ENCODE peak calls at places on chromosomes 2 and 18, in ten cellular contexts. One of them, this sample, is unnamed.

GRCh38 chr2:96540136-96540535 is 3.6 kb downstream of the ARID5A start:
- DNase-seq in RPMI7951: peak; percentile 93
- DNase-seq in SK-MEL-5: no peak
- DNase-seq in stimulated activated CD4-positive, alpha-beta T cell treated with anti-CD3 and anti-CD28 coated beads, Interleukin-1b, Interleukin-23, amount 100 ng/mL, for 24 hours: no peak
- DNase-seq in M059J: peak; percentile 88
- DNase-seq in IMR-90: peak; percentile 59
- DNase-seq in HTR-8/SVneo: peak; percentile 79
- DNase-seq in fibroblast of the aortic adventitia: peak; percentile 41
- DNase-seq in SHP77: no peak
- DNase-seq in WTC11: no peak
- DNase-seq in this sample: no peak

GRCh38 chr2:218830526-218831306 is 887 bp downstream of the PRKAG3 start:
- DNase-seq in HTR-8/SVneo: no peak
- DNase-seq in SHP77: no peak
- DNase-seq in M059J: no peak
- DNase-seq in IMR-90: no peak
- DNase-seq in WTC11: no peak
- DNase-seq in stimulated activated CD4-positive, alpha-beta T cell treated with anti-CD3 and anti-CD28 coated beads, Interleukin-1b, Interleukin-23, amount 100 ng/mL, for 24 hours: no peak
- DNase-seq in RPMI7951: no peak
- DNase-seq in fibroblast of the aortic adventitia: no peak
- DNase-seq in SK-MEL-5: no peak
- DNase-seq in this sample: no peak

GRCh38 chr2:7068447-7068846 is 151.2 kb downstream of the RNF144A start:
- DNase-seq in IMR-90: no peak
- DNase-seq in SK-MEL-5: no peak
- DNase-seq in SHP77: no peak
- DNase-seq in M059J: no peak
- DNase-seq in fibroblast of the aortic adventitia: no peak
- DNase-seq in HTR-8/SVneo: no peak
- DNase-seq in WTC11: no peak
- DNase-seq in RPMI7951: no peak
- DNase-seq in stimulated activated CD4-positive, alpha-beta T cell treated with anti-CD3 and anti-CD28 coated beads, Interleukin-1b, Interleukin-23, amount 100 ng/mL, for 24 hours: no peak
- DNase-seq in this sample: no peak

GRCh38 chr2:230160112-230160660 is 59.6 kb downstream of the SP110 start:
- DNase-seq in fibroblast of the aortic adventitia: peak; percentile 67
- DNase-seq in M059J: peak; percentile 49
- DNase-seq in IMR-90: peak; percentile 47
- DNase-seq in WTC11: peak; percentile 55
- DNase-seq in HTR-8/SVneo: peak; percentile 71
- DNase-seq in stimulated activated CD4-positive, alpha-beta T cell treated with anti-CD3 and anti-CD28 coated beads, Interleukin-1b, Interleukin-23, amount 100 ng/mL, for 24 hours: peak; percentile 21
- DNase-seq in SK-MEL-5: peak; percentile 67
- DNase-seq in SHP77: peak; percentile 17
- DNase-seq in RPMI7951: peak; percentile 52
- DNase-seq in this sample: peak; percentile 49

GRCh38 chr2:45626387-45627010 is 15.4 kb upstream of the SRBD1 start:
- DNase-seq in RPMI7951: no peak
- DNase-seq in SHP77: peak; percentile 16
- DNase-seq in fibroblast of the aortic adventitia: no peak
- DNase-seq in IMR-90: no peak
- DNase-seq in HTR-8/SVneo: no peak
- DNase-seq in WTC11: no peak
- DNase-seq in M059J: no peak
- DNase-seq in SK-MEL-5: no peak
- DNase-seq in stimulated activated CD4-positive, alpha-beta T cell treated with anti-CD3 and anti-CD28 coated beads, Interleukin-1b, Interleukin-23, amount 100 ng/mL, for 24 hours: no peak
- DNase-seq in this sample: no peak

GRCh38 chr2:241009601-241010530 is 11.4 kb downstream of the SNED1 start:
- DNase-seq in SK-MEL-5: no peak
- DNase-seq in RPMI7951: peak; percentile 100
- DNase-seq in fibroblast of the aortic adventitia: peak; percentile 92
- DNase-seq in WTC11: peak; percentile 67
- DNase-seq in stimulated activated CD4-positive, alpha-beta T cell treated with anti-CD3 and anti-CD28 coated beads, Interleukin-1b, Interleukin-23, amount 100 ng/mL, for 24 hours: no peak
- DNase-seq in IMR-90: peak; percentile 50
- DNase-seq in HTR-8/SVneo: peak; percentile 56
- DNase-seq in SHP77: no peak
- DNase-seq in M059J: peak; percentile 87
- DNase-seq in this sample: peak; percentile 33

GRCh38 chr2:202541137-202541536 is 93.6 kb upstream of the FAM117B start:
- DNase-seq in HTR-8/SVneo: no peak
- DNase-seq in SK-MEL-5: no peak
- DNase-seq in WTC11: no peak
- DNase-seq in stimulated activated CD4-positive, alpha-beta T cell treated with anti-CD3 and anti-CD28 coated beads, Interleukin-1b, Interleukin-23, amount 100 ng/mL, for 24 hours: no peak
- DNase-seq in M059J: peak; percentile 3
- DNase-seq in IMR-90: no peak
- DNase-seq in RPMI7951: no peak
- DNase-seq in SHP77: no peak
- DNase-seq in fibroblast of the aortic adventitia: peak; percentile 51
- DNase-seq in this sample: no peak

GRCh38 chr18:4017479-4017878 is 437.6 kb downstream of the DLGAP1 start:
- DNase-seq in stimulated activated CD4-positive, alpha-beta T cell treated with anti-CD3 and anti-CD28 coated beads, Interleukin-1b, Interleukin-23, amount 100 ng/mL, for 24 hours: no peak
- DNase-seq in HTR-8/SVneo: peak; percentile 12
- DNase-seq in RPMI7951: peak; percentile 3
- DNase-seq in fibroblast of the aortic adventitia: no peak
- DNase-seq in M059J: no peak
- DNase-seq in SHP77: no peak
- DNase-seq in WTC11: peak; percentile 48
- DNase-seq in SK-MEL-5: peak; percentile 60
- DNase-seq in IMR-90: peak; percentile 2
- DNase-seq in this sample: no peak

GRCh38 chr2:85539361-85540130 is 578 bp downstream of the MAT2A start:
- DNase-seq in HTR-8/SVneo: no peak
- DNase-seq in fibroblast of the aortic adventitia: peak; percentile 67
- DNase-seq in SHP77: no peak
- DNase-seq in M059J: peak; percentile 52
- DNase-seq in IMR-90: peak; percentile 61
- DNase-seq in RPMI7951: peak; percentile 70
- DNase-seq in WTC11: peak; percentile 48
- DNase-seq in SK-MEL-5: peak; percentile 88
- DNase-seq in stimulated activated CD4-positive, alpha-beta T cell treated with anti-CD3 and anti-CD28 coated beads, Interleukin-1b, Interleukin-23, amount 100 ng/mL, for 24 hours: peak; percentile 50
- DNase-seq in this sample: peak; percentile 76

GRCh38 chr2:3198119-3198518 is 179.5 kb downstream of the EIPR1 start:
- DNase-seq in RPMI7951: no peak
- DNase-seq in SHP77: peak; percentile 15
- DNase-seq in WTC11: peak; percentile 51
- DNase-seq in HTR-8/SVneo: no peak
- DNase-seq in stimulated activated CD4-positive, alpha-beta T cell treated with anti-CD3 and anti-CD28 coated beads, Interleukin-1b, Interleukin-23, amount 100 ng/mL, for 24 hours: no peak
- DNase-seq in SK-MEL-5: peak; percentile 57
- DNase-seq in fibroblast of the aortic adventitia: no peak
- DNase-seq in M059J: no peak
- DNase-seq in IMR-90: no peak
- DNase-seq in this sample: peak; percentile 24

GRCh38 chr2:113157108-113157896 is 16.5 kb upstream of the PSD4 start:
- DNase-seq in HTR-8/SVneo: peak; percentile 32
- DNase-seq in RPMI7951: peak; percentile 23
- DNase-seq in stimulated activated CD4-positive, alpha-beta T cell treated with anti-CD3 and anti-CD28 coated beads, Interleukin-1b, Interleukin-23, amount 100 ng/mL, for 24 hours: no peak
- DNase-seq in SHP77: no peak
- DNase-seq in WTC11: peak; percentile 56
- DNase-seq in M059J: peak; percentile 56
- DNase-seq in IMR-90: no peak
- DNase-seq in fibroblast of the aortic adventitia: no peak
- DNase-seq in SK-MEL-5: no peak
- DNase-seq in this sample: no peak

GRCh38 chr2:120419073-120419472 is 73.1 kb downstream of the INHBB start:
- DNase-seq in WTC11: no peak
- DNase-seq in IMR-90: no peak
- DNase-seq in RPMI7951: no peak
- DNase-seq in fibroblast of the aortic adventitia: no peak
- DNase-seq in M059J: no peak
- DNase-seq in SHP77: no peak
- DNase-seq in HTR-8/SVneo: no peak
- DNase-seq in stimulated activated CD4-positive, alpha-beta T cell treated with anti-CD3 and anti-CD28 coated beads, Interleukin-1b, Interleukin-23, amount 100 ng/mL, for 24 hours: no peak
- DNase-seq in SK-MEL-5: no peak
- DNase-seq in this sample: no peak

GRCh38 chr2:174342600-174343342 is 8.0 kb downstream of the SP9 start:
- DNase-seq in SHP77: no peak
- DNase-seq in WTC11: peak; percentile 29
- DNase-seq in stimulated activated CD4-positive, alpha-beta T cell treated with anti-CD3 and anti-CD28 coated beads, Interleukin-1b, Interleukin-23, amount 100 ng/mL, for 24 hours: no peak
- DNase-seq in RPMI7951: no peak
- DNase-seq in IMR-90: no peak
- DNase-seq in SK-MEL-5: no peak
- DNase-seq in HTR-8/SVneo: no peak
- DNase-seq in fibroblast of the aortic adventitia: no peak
- DNase-seq in M059J: peak; percentile 12
- DNase-seq in this sample: peak; percentile 39

GRCh38 chr2:86027913-86028762 is 77.5 kb downstream of the POLR1A start:
- DNase-seq in RPMI7951: no peak
- DNase-seq in stimulated activated CD4-positive, alpha-beta T cell treated with anti-CD3 and anti-CD28 coated beads, Interleukin-1b, Interleukin-23, amount 100 ng/mL, for 24 hours: no peak
- DNase-seq in SHP77: no peak
- DNase-seq in M059J: no peak
- DNase-seq in fibroblast of the aortic adventitia: no peak
- DNase-seq in SK-MEL-5: no peak
- DNase-seq in WTC11: no peak
- DNase-seq in HTR-8/SVneo: no peak
- DNase-seq in IMR-90: no peak
- DNase-seq in this sample: no peak

GRCh38 chr2:117785740-117786139 is 28.8 kb upstream of the DDX18 start:
- DNase-seq in SK-MEL-5: peak; percentile 66
- DNase-seq in stimulated activated CD4-positive, alpha-beta T cell treated with anti-CD3 and anti-CD28 coated beads, Interleukin-1b, Interleukin-23, amount 100 ng/mL, for 24 hours: no peak
- DNase-seq in fibroblast of the aortic adventitia: peak; percentile 53
- DNase-seq in WTC11: peak; percentile 37
- DNase-seq in IMR-90: peak; percentile 37
- DNase-seq in RPMI7951: peak; percentile 44
- DNase-seq in HTR-8/SVneo: peak; percentile 11
- DNase-seq in M059J: peak; percentile 42
- DNase-seq in SHP77: peak; percentile 43
- DNase-seq in this sample: peak; percentile 33

GRCh38 chr2:240329116-240329665 is 106.3 kb upstream of the GPC1 start:
- DNase-seq in RPMI7951: no peak
- DNase-seq in M059J: no peak
- DNase-seq in IMR-90: no peak
- DNase-seq in stimulated activated CD4-positive, alpha-beta T cell treated with anti-CD3 and anti-CD28 coated beads, Interleukin-1b, Interleukin-23, amount 100 ng/mL, for 24 hours: no peak
- DNase-seq in SHP77: no peak
- DNase-seq in SK-MEL-5: no peak
- DNase-seq in WTC11: no peak
- DNase-seq in fibroblast of the aortic adventitia: no peak
- DNase-seq in HTR-8/SVneo: no peak
- DNase-seq in this sample: no peak

This sample was measured in CD4-positive, alpha-beta memory T cell.